ENCODE peak calls at places on chromosomes 2 and 18, in six cellular contexts. One of them, this sample, is unnamed.

GRCh38 chr2:18378020-18378653 is 182.3 kb downstream of the RDH14 start:
- DNase-seq in mesenchymal stem cell: peak; percentile 58
- DNase-seq in heart right ventricle: peak; percentile 9
- DNase-seq in H7: peak; percentile 35
- DNase-seq in IMR-90: peak; percentile 49
- DNase-seq in cardiac muscle cell: peak; percentile 79
- DNase-seq in this sample: peak; percentile 61

GRCh38 chr2:85414761-85415498 is 3.6 kb upstream of the SH2D6 start:
- DNase-seq in mesenchymal stem cell: no peak
- DNase-seq in cardiac muscle cell: no peak
- DNase-seq in IMR-90: no peak
- DNase-seq in H7: no peak
- DNase-seq in heart right ventricle: no peak
- DNase-seq in this sample: no peak

GRCh38 chr2:149313512-149313972 is 16.8 kb upstream of the LYPD6 start:
- DNase-seq in mesenchymal stem cell: peak; percentile 52
- DNase-seq in heart right ventricle: peak; percentile 3
- DNase-seq in IMR-90: peak; percentile 24
- DNase-seq in H7: peak; percentile 85
- DNase-seq in cardiac muscle cell: peak; percentile 54
- DNase-seq in this sample: no peak

GRCh38 chr18:44912740-44913478 is 232.2 kb downstream of the SETBP1 start:
- DNase-seq in IMR-90: no peak
- DNase-seq in mesenchymal stem cell: no peak
- DNase-seq in cardiac muscle cell: no peak
- DNase-seq in heart right ventricle: no peak
- DNase-seq in H7: no peak
- DNase-seq in this sample: no peak

GRCh38 chr2:43521568-43521967 is 74.3 kb downstream of the THADA start:
- DNase-seq in H7: no peak
- DNase-seq in heart right ventricle: no peak
- DNase-seq in IMR-90: no peak
- DNase-seq in cardiac muscle cell: no peak
- DNase-seq in mesenchymal stem cell: no peak
- DNase-seq in this sample: no peak

GRCh38 chr18:53567935-53568574 is 656.4 kb downstream of the MBD2 start:
- DNase-seq in cardiac muscle cell: peak; percentile 32
- DNase-seq in heart right ventricle: no peak
- DNase-seq in IMR-90: peak; percentile 13
- DNase-seq in H7: peak; percentile 30
- DNase-seq in mesenchymal stem cell: peak; percentile 38
- DNase-seq in this sample: peak; percentile 13

GRCh38 chr2:131040661-131041401 is 52.4 kb downstream of the FAM168B start:
- DNase-seq in H7: peak; percentile 79
- DNase-seq in mesenchymal stem cell: no peak
- DNase-seq in IMR-90: no peak
- DNase-seq in cardiac muscle cell: peak; percentile 36
- DNase-seq in heart right ventricle: no peak
- DNase-seq in this sample: no peak

GRCh38 chr18:79735071-79735980 is 55.7 kb downstream of the CTDP1 start:
- DNase-seq in mesenchymal stem cell: no peak
- DNase-seq in cardiac muscle cell: no peak
- DNase-seq in H7: no peak
- DNase-seq in IMR-90: no peak
- DNase-seq in heart right ventricle: no peak
- DNase-seq in this sample: no peak

GRCh38 chr18:24628360-24628759 is 167.9 kb downstream of the HRH4 start:
- DNase-seq in H7: no peak
- DNase-seq in heart right ventricle: no peak
- DNase-seq in cardiac muscle cell: no peak
- DNase-seq in IMR-90: peak; percentile 10
- DNase-seq in mesenchymal stem cell: peak; percentile 57
- DNase-seq in this sample: no peak

GRCh38 chr18:58230438-58231179 is 186.6 kb downstream of the NEDD4L start:
- DNase-seq in cardiac muscle cell: no peak
- DNase-seq in H7: no peak
- DNase-seq in IMR-90: peak; percentile 43
- DNase-seq in mesenchymal stem cell: peak; percentile 66
- DNase-seq in heart right ventricle: no peak
- DNase-seq in this sample: no peak

GRCh38 chr2:167279810-167280209 is 391.5 kb downstream of the XIRP2 start:
- DNase-seq in IMR-90: no peak
- DNase-seq in cardiac muscle cell: no peak
- DNase-seq in mesenchymal stem cell: no peak
- DNase-seq in H7: no peak
- DNase-seq in heart right ventricle: no peak
- DNase-seq in this sample: peak; percentile 89

GRCh38 chr2:124804014-124804940 is 779.2 kb downstream of the CNTNAP5 start:
- DNase-seq in IMR-90: peak; percentile 25
- DNase-seq in cardiac muscle cell: peak; percentile 73
- DNase-seq in H7: peak; percentile 8
- DNase-seq in heart right ventricle: no peak
- DNase-seq in mesenchymal stem cell: peak; percentile 63
- DNase-seq in this sample: peak; percentile 55

GRCh38 chr2:236754234-236754924 is 184.8 kb downstream of the ACKR3 start:
- DNase-seq in heart right ventricle: no peak
- DNase-seq in H7: no peak
- DNase-seq in cardiac muscle cell: no peak
- DNase-seq in mesenchymal stem cell: no peak
- DNase-seq in IMR-90: no peak
- DNase-seq in this sample: no peak

GRCh38 chr2:20521682-20522189 is 74.9 kb downstream of the RHOB start:
- DNase-seq in IMR-90: no peak
- DNase-seq in cardiac muscle cell: no peak
- DNase-seq in heart right ventricle: no peak
- DNase-seq in H7: no peak
- DNase-seq in mesenchymal stem cell: no peak
- DNase-seq in this sample: no peak

GRCh38 chr2:202577250-202578183 is 57.3 kb upstream of the FAM117B start:
- DNase-seq in H7: no peak
- DNase-seq in IMR-90: no peak
- DNase-seq in heart right ventricle: no peak
- DNase-seq in cardiac muscle cell: no peak
- DNase-seq in mesenchymal stem cell: no peak
- DNase-seq in this sample: peak; percentile 63

GRCh38 chr2:21981127-21981526 is 857.4 kb downstream of the TDRD15 start:
- DNase-seq in IMR-90: peak; percentile 26
- DNase-seq in mesenchymal stem cell: no peak
- DNase-seq in H7: no peak
- DNase-seq in cardiac muscle cell: no peak
- DNase-seq in heart right ventricle: no peak
- DNase-seq in this sample: no peak

GRCh38 chr2:6290626-6291025 is 575.1 kb downstream of the CMPK2 start:
- DNase-seq in H7: no peak
- DNase-seq in IMR-90: no peak
- DNase-seq in cardiac muscle cell: no peak
- DNase-seq in heart right ventricle: no peak
- DNase-seq in mesenchymal stem cell: no peak
- DNase-seq in this sample: no peak

GRCh38 chr2:28338046-28338753 is 54.5 kb upstream of the FOSL2 start:
- DNase-seq in mesenchymal stem cell: peak; percentile 99
- DNase-seq in heart right ventricle: peak; percentile 47
- DNase-seq in IMR-90: peak; percentile 85
- DNase-seq in cardiac muscle cell: peak; percentile 29
- DNase-seq in H7: no peak
- DNase-seq in this sample: no peak

GRCh38 chr18:58218111-58218510 is 174.1 kb downstream of the NEDD4L start:
- DNase-seq in H7: no peak
- DNase-seq in IMR-90: peak; percentile 30
- DNase-seq in mesenchymal stem cell: no peak
- DNase-seq in cardiac muscle cell: no peak
- DNase-seq in heart right ventricle: no peak
- DNase-seq in this sample: no peak

GRCh38 chr2:167294775-167295140 is 406.5 kb downstream of the XIRP2 start:
- DNase-seq in H7: no peak
- DNase-seq in IMR-90: peak; percentile 22
- DNase-seq in heart right ventricle: no peak
- DNase-seq in cardiac muscle cell: no peak
- DNase-seq in mesenchymal stem cell: peak; percentile 41
- DNase-seq in this sample: no peak

GRCh38 chr2:191571163-191571769 is 106.7 kb upstream of the NABP1 start:
- DNase-seq in IMR-90: peak; percentile 75
- DNase-seq in cardiac muscle cell: no peak
- DNase-seq in heart right ventricle: no peak
- DNase-seq in H7: no peak
- DNase-seq in mesenchymal stem cell: peak; percentile 50
- DNase-seq in this sample: no peak

GRCh38 chr2:129375587-129375986 is 603.9 kb upstream of the RAB6C start:
- DNase-seq in mesenchymal stem cell: no peak
- DNase-seq in IMR-90: no peak
- DNase-seq in H7: no peak
- DNase-seq in heart right ventricle: no peak
- DNase-seq in cardiac muscle cell: no peak
- DNase-seq in this sample: no peak

GRCh38 chr2:159149786-159150185 is 136.7 kb downstream of the WDSUB1 start:
- DNase-seq in cardiac muscle cell: no peak
- DNase-seq in heart right ventricle: no peak
- DNase-seq in IMR-90: no peak
- DNase-seq in mesenchymal stem cell: no peak
- DNase-seq in H7: no peak
- DNase-seq in this sample: no peak

GRCh38 chr18:48230459-48231113 is 178.6 kb downstream of the ZBTB7C start:
- DNase-seq in H7: peak; percentile 93
- DNase-seq in mesenchymal stem cell: peak; percentile 65
- DNase-seq in IMR-90: peak; percentile 31
- DNase-seq in heart right ventricle: peak; percentile 22
- DNase-seq in cardiac muscle cell: peak; percentile 81
- DNase-seq in this sample: peak; percentile 89

GRCh38 chr2:70785137-70785911 is 5.1 kb downstream of the FIGLA start:
- DNase-seq in H7: peak; percentile 74
- DNase-seq in cardiac muscle cell: peak; percentile 52
- DNase-seq in IMR-90: no peak
- DNase-seq in mesenchymal stem cell: no peak
- DNase-seq in heart right ventricle: no peak
- DNase-seq in this sample: peak; percentile 81

GRCh38 chr2:88671786-88672427 is 19.6 kb upstream of the RPIA start:
- DNase-seq in mesenchymal stem cell: peak; percentile 67
- DNase-seq in cardiac muscle cell: peak; percentile 54
- DNase-seq in heart right ventricle: no peak
- DNase-seq in IMR-90: peak; percentile 70
- DNase-seq in H7: no peak
- DNase-seq in this sample: peak; percentile 24

GRCh38 chr2:101113441-101114267 is 37.5 kb downstream of the TBC1D8 start:
- DNase-seq in mesenchymal stem cell: peak; percentile 93
- DNase-seq in IMR-90: peak; percentile 24
- DNase-seq in heart right ventricle: no peak
- DNase-seq in H7: peak; percentile 56
- DNase-seq in cardiac muscle cell: no peak
- DNase-seq in this sample: no peak

GRCh38 chr18:59621027-59621426 is 76.2 kb downstream of the CCBE1 start:
- DNase-seq in H7: no peak
- DNase-seq in IMR-90: peak; percentile 61
- DNase-seq in heart right ventricle: no peak
- DNase-seq in mesenchymal stem cell: no peak
- DNase-seq in cardiac muscle cell: no peak
- DNase-seq in this sample: no peak

GRCh38 chr18:59613903-59614302 is 83.3 kb downstream of the CCBE1 start:
- DNase-seq in mesenchymal stem cell: no peak
- DNase-seq in heart right ventricle: no peak
- DNase-seq in IMR-90: no peak
- DNase-seq in H7: no peak
- DNase-seq in cardiac muscle cell: no peak
- DNase-seq in this sample: no peak

GRCh38 chr18:59616501-59616900 is 80.7 kb downstream of the CCBE1 start:
- DNase-seq in cardiac muscle cell: no peak
- DNase-seq in IMR-90: no peak
- DNase-seq in heart right ventricle: no peak
- DNase-seq in mesenchymal stem cell: no peak
- DNase-seq in H7: no peak
- DNase-seq in this sample: no peak

GRCh38 chr18:59620381-59620780 is 76.8 kb downstream of the CCBE1 start:
- DNase-seq in IMR-90: no peak
- DNase-seq in heart right ventricle: no peak
- DNase-seq in mesenchymal stem cell: no peak
- DNase-seq in cardiac muscle cell: no peak
- DNase-seq in H7: no peak
- DNase-seq in this sample: no peak

GRCh38 chr18:59617468-59617932 is 79.7 kb downstream of the CCBE1 start:
- DNase-seq in H7: no peak
- DNase-seq in heart right ventricle: no peak
- DNase-seq in cardiac muscle cell: no peak
- DNase-seq in IMR-90: no peak
- DNase-seq in mesenchymal stem cell: no peak
- DNase-seq in this sample: peak; percentile 77
- H3K27me3 ChIP-seq in H7: no peaks in the 10 kb centered on the region
- H3K27me3 ChIP-seq in heart right ventricle: no peaks in the 10 kb centered on the region
- H3K27me3 ChIP-seq in cardiac muscle cell: no peaks in the 10 kb centered on the region
- H3K27me3 ChIP-seq in IMR-90: no peaks in the 10 kb centered on the region
- H3K27me3 ChIP-seq in mesenchymal stem cell: peaks cover 11% of the 10 kb centered on the region
- H3K27me3 ChIP-seq in this sample: no peaks in the 10 kb centered on the region

GRCh38 chr2:127384529-127384928 is 3.2 kb downstream of the MAP3K2 start:
- DNase-seq in heart right ventricle: no peak
- DNase-seq in mesenchymal stem cell: no peak
- DNase-seq in IMR-90: no peak
- DNase-seq in cardiac muscle cell: no peak
- DNase-seq in H7: no peak
- DNase-seq in this sample: no peak
- H3K27me3 ChIP-seq in heart right ventricle: no peaks in the 10 kb centered on the region
- H3K27me3 ChIP-seq in mesenchymal stem cell: no peaks in the 10 kb centered on the region
- H3K27me3 ChIP-seq in IMR-90: no peaks in the 10 kb centered on the region
- H3K27me3 ChIP-seq in cardiac muscle cell: no peaks in the 10 kb centered on the region
- H3K27me3 ChIP-seq in H7: no peaks in the 10 kb centered on the region
- H3K27me3 ChIP-seq in this sample: no peaks in the 10 kb centered on the region

GRCh38 chr2:200795044-200795443 is 16.7 kb upstream of the BZW1 start:
- DNase-seq in mesenchymal stem cell: no peak
- DNase-seq in IMR-90: no peak
- DNase-seq in heart right ventricle: no peak
- DNase-seq in H7: peak; percentile 44
- DNase-seq in cardiac muscle cell: no peak
- DNase-seq in this sample: no peak

GRCh38 chr2:200800458-200800857 is 11.3 kb upstream of the BZW1 start:
- DNase-seq in heart right ventricle: no peak
- DNase-seq in cardiac muscle cell: no peak
- DNase-seq in IMR-90: no peak
- DNase-seq in mesenchymal stem cell: no peak
- DNase-seq in H7: no peak
- DNase-seq in this sample: no peak

GRCh38 chr2:200797242-200797770 is 14.4 kb upstream of the BZW1 start:
- DNase-seq in cardiac muscle cell: no peak
- DNase-seq in IMR-90: peak; percentile 26
- DNase-seq in mesenchymal stem cell: no peak
- DNase-seq in heart right ventricle: peak; percentile 13
- DNase-seq in H7: no peak
- DNase-seq in this sample: no peak

GRCh38 chr2:200796561-200796960 is 15.1 kb upstream of the BZW1 start:
- DNase-seq in IMR-90: no peak
- DNase-seq in heart right ventricle: no peak
- DNase-seq in mesenchymal stem cell: no peak
- DNase-seq in cardiac muscle cell: no peak
- DNase-seq in H7: no peak
- DNase-seq in this sample: no peak

GRCh38 chr2:200798519-200798918 is 13.2 kb upstream of the BZW1 start:
- DNase-seq in mesenchymal stem cell: no peak
- DNase-seq in H7: no peak
- DNase-seq in heart right ventricle: no peak
- DNase-seq in cardiac muscle cell: no peak
- DNase-seq in IMR-90: no peak
- DNase-seq in this sample: no peak
- H3K27me3 ChIP-seq in mesenchymal stem cell: no peaks in the 10 kb centered on the region
- H3K27me3 ChIP-seq in H7: no peaks in the 10 kb centered on the region
- H3K27me3 ChIP-seq in heart right ventricle: no peaks in the 10 kb centered on the region
- H3K27me3 ChIP-seq in cardiac muscle cell: no peaks in the 10 kb centered on the region
- H3K27me3 ChIP-seq in IMR-90: no peaks in the 10 kb centered on the region
- H3K27me3 ChIP-seq in this sample: no peaks in the 10 kb centered on the region

GRCh38 chr2:1794821-1795220 is 50.5 kb upstream of the PXDN start:
- DNase-seq in H7: no peak
- DNase-seq in heart right ventricle: no peak
- DNase-seq in cardiac muscle cell: no peak
- DNase-seq in IMR-90: no peak
- DNase-seq in mesenchymal stem cell: no peak
- DNase-seq in this sample: no peak
- H3K27me3 ChIP-seq in H7: no peaks in the 10 kb centered on the region
- H3K27me3 ChIP-seq in heart right ventricle: peaks cover 19% of the 10 kb centered on the region
- H3K27me3 ChIP-seq in cardiac muscle cell: no peaks in the 10 kb centered on the region
- H3K27me3 ChIP-seq in IMR-90: no peaks in the 10 kb centered on the region
- H3K27me3 ChIP-seq in mesenchymal stem cell: peaks cover 6% of the 10 kb centered on the region
- H3K27me3 ChIP-seq in this sample: no peaks in the 10 kb centered on the region

This sample was measured in WERI-Rb-1.